ENCODE peak calls at places on chromosomes 1 and 21, in four cellular contexts. D is MCF 10A, L is heart left ventricle, T is WTC11. G is an unnamed sample.

GRCh38 chr1:98133151-98133550 is 212.3 kb upstream of the DPYD start:
- DNase-seq in T (no peak), D (no peak), L (no peak), G (no peak)

GRCh38 chr1:109794319-109795132 is 30.8 kb upstream of the EPS8L3 start:
- DNase-seq in D (no peak), L (no peak), T (no peak), G (no peak)

GRCh38 chr1:212828395-212828794 is 19.1 kb downstream of the SPATA45 start:
- DNase-seq in L (no peak), D (no peak), T (no peak), G (no peak)

GRCh38 chr21:35136586-35137254 is 87.6 kb upstream of the RUNX1 start:
- DNase-seq in T (no peak), L (no peak), D (peak; percentile 37), G (no peak)

GRCh38 chr1:210951279-210951678 is 182.7 kb downstream of the KCNH1 start:
- DNase-seq in D (no peak), T (no peak), L (no peak), G (no peak)

GRCh38 chr1:171141336-171142051 is 43.6 kb upstream of the FMO2 start:
- DNase-seq in T (no peak), D (peak; percentile 74), L (peak; percentile 51), G (no peak)

GRCh38 chr1:110384581-110385321 is 6.1 kb downstream of the SLC16A4 start:
- DNase-seq in D (no peak), L (no peak), T (no peak), G (no peak)

GRCh38 chr1:27736252-27736651 is 10.5 kb downstream of the FAM76A start:
- DNase-seq in L (no peak), D (no peak), T (no peak), G (no peak)

GRCh38 chr1:106189780-106190179 is 866.7 kb upstream of the PRMT6 start:
- DNase-seq in T (no peak), L (no peak), D (no peak), G (no peak)

GRCh38 chr1:31739281-31739853 is 24.8 kb downstream of the ADGRB2 start:
- DNase-seq in L (no peak), T (peak; percentile 62), D (no peak), G (no peak)

GRCh38 chr1:110048923-110049601 is 14.6 kb downstream of the STRIP1 start:
- DNase-seq in D (peak; percentile 17), T (no peak), L (no peak), G (no peak)

GRCh38 chr21:43654806-43655489 is 4.3 kb downstream of the HSF2BP start:
- DNase-seq in D (no peak), T (no peak), L (no peak), G (no peak)

GRCh38 chr1:219000005-219000404 is 173.7 kb upstream of the LYPLAL1 start:
- DNase-seq in L (no peak), T (no peak), D (no peak), G (no peak)

DNA sequence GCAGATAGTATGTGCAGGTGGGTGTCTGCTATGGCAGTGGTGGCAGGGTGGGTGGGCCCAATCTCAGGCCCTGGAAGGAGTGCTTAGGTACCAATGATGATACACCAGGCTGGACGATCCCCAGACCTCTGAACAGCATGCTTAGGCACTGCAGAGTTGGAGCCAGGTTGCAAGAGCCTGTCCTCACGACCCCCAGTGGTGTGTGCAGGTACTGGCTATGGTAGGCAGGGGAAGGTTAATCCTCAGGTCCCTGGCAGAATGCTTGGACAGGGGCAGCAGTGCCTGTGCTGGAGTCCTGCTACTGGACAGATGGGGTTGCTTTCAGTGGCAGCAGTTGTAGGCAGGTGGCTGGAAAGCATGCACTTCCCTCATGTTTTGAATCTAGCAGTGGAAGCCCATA is 100.5 kb upstream of the NEK7 start:
- DNase-seq in T (peak; percentile 76), D (peak; percentile 22), L (no peak), G (peak; percentile 35)
- TF ChIP-seq CTCF in T (peak; percentile 52), D (peak; percentile 6), L (no peak), G (peak; percentile 54)

GRCh38 chr1:71623888-71624287 is 543.1 kb upstream of the ZRANB2 start:
- DNase-seq in T (no peak), D (no peak), L (no peak), G (no peak)
- TF ChIP-seq CTCF in T (no peak), D (no peak), L (no peak), G (no peak)

GRCh38 chr1:46132529-46133180 is at the start of gene PIK3R3:
- DNase-seq in T (peak; percentile 98), D (peak; percentile 98), L (peak; percentile 99), G (peak; percentile 96)

GRCh38 chr1:46131727-46132528 is 501 bp downstream of the PIK3R3 start:
- DNase-seq in T (no peak), D (peak; percentile 48), L (no peak), G (no peak)

GRCh38 chr1:46128336-46128735 is 4.1 kb downstream of the PIK3R3 start:
- DNase-seq in T (no peak), D (peak; percentile 60), L (no peak), G (no peak)

GRCh38 chr1:46131093-46131492 is 1.3 kb downstream of the PIK3R3 start:
- DNase-seq in L (no peak), T (no peak), D (peak; percentile 23), G (no peak)

GRCh38 chr1:46130144-46130543 is 2.3 kb downstream of the PIK3R3 start:
- DNase-seq in L (no peak), D (no peak), T (no peak), G (no peak)
- TF ChIP-seq CTCF in L (no peak), D (no peak), T (no peak), G (no peak)

DNA sequence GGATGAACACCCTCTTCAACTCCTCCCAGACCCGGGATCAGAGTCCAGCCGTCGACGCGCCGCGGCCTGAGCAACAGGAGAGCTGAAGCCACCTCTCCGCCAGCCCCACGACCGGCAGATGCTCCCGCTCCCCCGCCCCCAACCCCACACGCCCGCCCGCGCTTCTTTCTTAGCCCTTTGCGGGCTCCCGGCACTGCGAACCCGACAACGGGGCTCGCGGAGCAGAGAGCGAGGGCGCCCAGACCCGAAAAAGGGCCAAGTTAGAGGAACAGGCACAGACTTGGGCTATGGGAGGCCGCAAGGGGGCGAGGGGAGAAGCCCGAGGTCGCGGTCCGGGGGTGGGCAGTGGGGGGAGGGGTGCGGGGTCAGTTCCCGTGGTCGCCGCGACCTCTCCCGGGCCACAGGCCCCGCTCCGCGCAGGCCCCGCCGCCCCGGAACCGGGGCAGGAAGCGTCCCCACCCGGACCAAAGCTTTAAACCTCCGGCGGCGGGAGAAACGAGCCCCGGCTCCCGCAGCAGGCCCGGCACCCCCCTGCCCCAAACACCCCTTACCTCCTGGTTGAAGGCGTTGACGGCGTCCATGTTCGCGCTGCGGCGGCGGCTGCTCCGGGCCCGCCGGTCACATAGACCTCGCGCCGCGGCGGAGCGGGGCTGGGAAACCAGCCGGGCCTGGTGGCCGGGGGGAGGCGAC is 661 bp downstream of the SCAF4 start:
- DNase-seq in T (peak; percentile 57), L (peak; percentile 69), D (no peak), G (peak; percentile 63)
- TF ChIP-seq CTCF in T (no peak), L (no peak), D (no peak), G (peak; percentile 19)

DNA sequence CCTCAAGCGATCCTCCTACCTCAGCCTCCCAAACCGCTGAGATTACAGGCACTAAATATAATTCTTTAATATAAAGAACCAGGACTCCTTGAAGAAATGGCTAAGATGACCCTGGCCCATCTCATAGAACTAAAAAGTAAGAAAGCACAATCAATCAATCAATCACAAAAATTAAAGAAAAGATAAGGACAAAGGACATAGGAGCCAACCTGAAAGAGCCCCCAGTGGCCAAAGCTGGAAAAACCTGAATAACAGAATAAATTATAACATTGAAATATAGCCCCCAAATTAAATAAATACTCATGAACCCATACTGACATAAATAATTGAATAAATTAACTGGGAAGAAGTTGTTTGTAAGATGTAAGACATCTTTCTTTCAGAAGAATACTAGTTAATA is 8.9 kb downstream of the NUP210L start:
- DNase-seq in L (no peak), D (peak; percentile 26), T (no peak), G (no peak)
- TF ChIP-seq CTCF in L (no peak), D (no peak), T (peak; percentile 22), G (peak; percentile 73)

GRCh38 chr1:182444497-182444896 is 5.4 kb upstream of the RGSL1 start:
- DNase-seq in D (no peak), T (peak; percentile 20), L (no peak), G (no peak)
- TF ChIP-seq CTCF in D (no peak), T (no peak), L (no peak), G (no peak)

G was measured in endothelial cell.